ENCODE peak calls at places on chromosomes 2 and 18, in six cellular contexts. W, Z, P, E, Y and V are unnamed samples.
A peak's percentile ranks its signal among the peaks of the same experiment; 100 is the strongest.

GRCh38 chr2:58042486-58042970 is 4.1 kb upstream of the VRK2 start:
- DNase-seq in W (peak; percentile 92), Z (peak; percentile 63), P (peak; percentile 95), E (peak; percentile 95), Y (no peak), V (peak; percentile 43)

GRCh38 chr18:46621111-46621766 is 35.8 kb downstream of the LOXHD1 start:
- DNase-seq in W (no peak), Z (no peak), P (no peak), E (no peak), Y (no peak), V (no peak)

GRCh38 chr18:44626807-44627206 is 53.9 kb upstream of the SETBP1 start:
- DNase-seq in W (no peak), Z (no peak), P (no peak), E (no peak), Y (no peak), V (no peak)

GRCh38 chr2:10141736-10142639 is 19.4 kb downstream of the RRM2 start:
- DNase-seq in W (peak; percentile 58), Z (peak; percentile 29), P (no peak), E (no peak), Y (no peak), V (peak; percentile 51)

GRCh38 chr2:173205375-173205774 is 129.7 kb downstream of the MAP3K20 start:
- DNase-seq in W (no peak), Z (no peak), P (no peak), E (no peak), Y (no peak), V (no peak)

GRCh38 chr2:165203689-165204559 is at the start of gene SCN3A:
- DNase-seq in W (peak; percentile 51), Z (peak; percentile 33), P (peak; percentile 54), E (peak; percentile 55), Y (no peak), V (peak; percentile 37)

GRCh38 chr18:23662309-23663263 is at the start of gene ANKRD29:
- DNase-seq in W (peak; percentile 36), Z (no peak), P (no peak), E (peak; percentile 16), Y (no peak), V (peak; percentile 72)

GRCh38 chr2:234278556-234279286 is 218.2 kb downstream of the ARL4C start:
- DNase-seq in W (no peak), Z (no peak), P (no peak), E (no peak), Y (no peak), V (no peak)

GRCh38 chr2:229422005-229422404 is 150.9 kb upstream of the PID1 start:
- DNase-seq in W (no peak), Z (no peak), P (no peak), E (no peak), Y (no peak), V (no peak)

GRCh38 chr2:98308068-98308467 is 38.2 kb upstream of the CNGA3 start:
- DNase-seq in W (no peak), Z (no peak), P (no peak), E (no peak), Y (no peak), V (no peak)

GRCh38 chr18:50813353-50813752 is 6.5 kb downstream of the MRO start:
- DNase-seq in W (no peak), Z (no peak), P (no peak), E (no peak), Y (no peak), V (no peak)

GRCh38 chr2:156396126-156396525 is 40.1 kb upstream of the GPD2 start:
- DNase-seq in W (no peak), Z (no peak), P (no peak), E (no peak), Y (peak; percentile 73), V (peak; percentile 13)

GRCh38 chr2:127650785-127651380 is 4.9 kb downstream of the GPR17 start:
- DNase-seq in W (no peak), Z (no peak), P (no peak), E (no peak), Y (no peak), V (no peak)

GRCh38 chr18:45083456-45083855 is 402.8 kb downstream of the SETBP1 start:
- DNase-seq in W (no peak), Z (no peak), P (no peak), E (no peak), Y (no peak), V (no peak)

GRCh38 chr2:226478121-226478809 is 321.4 kb downstream of the IRS1 start:
- DNase-seq in W (peak; percentile 93), Z (no peak), P (peak; percentile 89), E (peak; percentile 72), Y (no peak), V (no peak)

GRCh38 chr18:26416652-26417150 is 131.7 kb downstream of the KCTD1 start:
- DNase-seq in W (no peak), Z (no peak), P (no peak), E (no peak), Y (no peak), V (no peak)

DNA sequence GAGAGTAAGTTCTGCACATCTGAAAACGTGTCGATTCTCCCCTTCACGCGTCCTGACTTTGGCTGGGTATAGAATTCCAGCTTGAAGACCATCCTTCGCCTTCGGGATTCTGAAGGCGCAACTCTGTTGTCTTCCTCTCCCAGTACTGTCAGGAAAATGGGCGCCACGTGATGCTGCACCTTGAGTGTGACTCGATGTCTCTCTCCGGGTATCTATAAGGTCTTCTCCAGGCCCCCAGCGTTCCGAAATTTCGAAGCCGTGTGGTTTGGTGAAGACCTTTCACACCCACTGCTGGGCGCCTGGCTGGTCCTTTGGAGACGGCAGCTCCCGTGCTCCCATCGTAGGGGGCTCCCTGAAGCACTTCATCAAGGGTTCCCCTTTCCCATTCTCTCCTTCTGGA is 203.7 kb downstream of the HDAC4 start:
- DNase-seq in W (no peak), Z (no peak), P (no peak), E (no peak), Y (no peak), V (no peak)
- TF ChIP-seq MYC in W (no peak), Z (no peak), P (no peak), E (no peak), Y (no peak), V (no peak)

GRCh38 chr2:159797468-159798375 is at the start of gene CD302:
- DNase-seq in W (peak; percentile 42), Z (peak; percentile 27), P (peak; percentile 68), E (peak; percentile 75), Y (no peak), V (peak; percentile 82)
- TF ChIP-seq CTCF in W (no peak), Z (no peak), P (no peak), E (no peak), Y (no peak), V (no peak)

GRCh38 chr18:31102941-31103340 is 720 bp upstream of the DSC2 start:
- DNase-seq in W (no peak), Z (peak; percentile 22), P (no peak), E (no peak), Y (no peak), V (no peak)

GRCh38 chr18:31099490-31100230 is 2.6 kb downstream of the DSC2 start:
- DNase-seq in W (no peak), Z (peak; percentile 32), P (no peak), E (no peak), Y (no peak), V (no peak)

GRCh38 chr18:31102020-31102684 is at the start of gene DSC2:
- DNase-seq in W (peak; percentile 14), Z (peak; percentile 79), P (peak; percentile 61), E (no peak), Y (no peak), V (no peak)

GRCh38 chr18:31100598-31101147 is 1.5 kb downstream of the DSC2 start:
- DNase-seq in W (no peak), Z (peak; percentile 68), P (peak; percentile 43), E (no peak), Y (no peak), V (no peak)

DNA sequence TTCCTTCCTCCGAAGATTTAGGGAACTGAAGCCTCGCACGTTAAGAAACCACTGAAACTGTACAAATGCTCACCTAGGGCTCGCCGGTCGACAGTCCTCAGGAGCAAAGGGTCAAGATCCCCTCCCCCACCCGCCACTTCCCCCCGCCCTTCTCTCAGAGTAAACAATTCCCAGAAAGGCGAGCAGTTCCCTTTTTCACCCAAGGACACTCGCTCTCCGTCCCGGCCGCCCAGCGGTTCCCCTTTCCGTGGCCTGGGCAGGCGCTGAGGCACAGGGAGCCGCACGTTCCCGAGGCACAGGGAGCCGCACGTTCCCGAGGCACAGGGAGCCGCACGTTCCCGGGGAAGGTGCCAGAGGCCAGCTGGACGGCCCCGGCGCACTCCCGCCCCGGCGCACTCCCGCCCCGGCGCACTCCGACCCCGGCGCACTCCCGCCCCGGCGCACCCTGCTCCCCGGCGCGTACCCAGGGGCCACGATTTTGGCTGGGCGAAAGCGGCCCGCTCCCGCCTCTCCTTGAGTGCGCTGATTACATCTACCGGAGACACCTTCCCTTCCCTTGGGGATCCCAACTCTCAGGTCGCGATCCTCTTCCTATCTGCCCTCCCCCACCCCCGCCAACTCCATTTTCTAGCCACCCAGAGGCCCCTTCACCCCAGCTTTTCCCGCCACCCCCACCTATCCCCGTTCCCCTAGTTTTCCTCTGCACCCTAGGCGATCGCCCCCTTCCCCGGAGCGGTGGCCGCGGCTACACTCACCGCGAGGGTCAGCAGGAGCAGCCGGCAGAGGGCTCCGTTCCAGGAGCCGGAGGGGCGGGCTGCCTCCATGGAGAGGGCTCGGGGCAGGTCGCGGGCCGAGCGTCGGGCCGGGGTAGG is 837 bp downstream of the DSC2 start:
- DNase-seq in W (peak; percentile 13), Z (peak; percentile 87), P (peak; percentile 37), E (no peak), Y (no peak), V (peak; percentile 76)
- TF ChIP-seq POLR2A in W (no peak), Z (peak; percentile 77), P (peak; percentile 72), E (no peak), Y (no peak), V (no peak)

DNA sequence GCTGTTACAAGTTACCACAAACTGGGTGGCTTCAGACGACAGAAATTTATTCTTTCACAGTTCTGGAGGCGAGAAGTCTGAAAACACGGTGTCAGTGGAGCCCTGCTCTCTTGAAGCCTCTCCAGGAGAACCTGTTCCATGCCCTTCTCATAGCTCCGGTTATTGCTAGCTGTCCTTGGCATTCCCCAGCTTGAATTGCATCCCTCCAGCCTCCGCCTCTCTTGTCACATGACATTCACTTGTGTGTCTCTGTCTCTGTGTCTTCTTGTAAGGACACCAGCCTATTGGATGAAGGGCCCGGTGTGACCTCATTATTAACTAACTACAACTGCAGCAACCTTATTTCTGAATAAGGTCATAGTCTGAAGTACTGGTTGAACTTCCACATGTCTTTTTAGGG is 4.6 kb upstream of the PRSS56 start:
- DNase-seq in W (no peak), Z (no peak), P (no peak), E (no peak), Y (no peak), V (no peak)
- TF ChIP-seq MYC in W (no peak), Z (no peak), P (no peak), E (no peak), Y (no peak), V (no peak)